ENCODE peak calls at places on chromosome 13, in four cellular contexts. One of them, this sample, is unnamed.

GRCh38 chr13:34655554-34655953 is 286.5 kb upstream of the NBEA start:
- DNase-seq in neuronal stem cell: no peak
- DNase-seq in H9: no peak
- DNase-seq in H1: no peak
- DNase-seq in this sample: no peak

GRCh38 chr13:98267080-98267912 is 90.2 kb upstream of the RNF113B start:
- DNase-seq in neuronal stem cell: no peak
- DNase-seq in H1: no peak
- DNase-seq in H9: no peak
- DNase-seq in this sample: peak; percentile 79

GRCh38 chr13:114131581-114132418 is 623 bp downstream of the RASA3 start:
- DNase-seq in H1: no peak
- DNase-seq in neuronal stem cell: no peak
- DNase-seq in H9: no peak
- DNase-seq in this sample: no peak

GRCh38 chr13:40334031-40334430 is 332.4 kb downstream of the FOXO1 start:
- DNase-seq in neuronal stem cell: no peak
- DNase-seq in H9: no peak
- DNase-seq in H1: no peak
- DNase-seq in this sample: no peak

GRCh38 chr13:113155982-113156655 is 2.3 kb upstream of the PROZ start:
- DNase-seq in H1: no peak
- DNase-seq in neuronal stem cell: no peak
- DNase-seq in H9: peak; percentile 8
- DNase-seq in this sample: no peak

GRCh38 chr13:99501952-99502310 is 659 bp downstream of the TM9SF2 start:
- DNase-seq in H1: no peak
- DNase-seq in neuronal stem cell: no peak
- DNase-seq in H9: no peak
- DNase-seq in this sample: peak; percentile 31

GRCh38 chr13:38824342-38824741 is 137.5 kb downstream of the FREM2 start:
- DNase-seq in H1: no peak
- DNase-seq in neuronal stem cell: no peak
- DNase-seq in H9: peak; percentile 40
- DNase-seq in this sample: no peak

GRCh38 chr13:40975441-40975840 is 43.7 kb downstream of the ELF1 start:
- DNase-seq in H1: no peak
- DNase-seq in neuronal stem cell: no peak
- DNase-seq in H9: no peak
- DNase-seq in this sample: no peak

GRCh38 chr13:31012285-31013024 is 80.0 kb downstream of the TEX26 start:
- DNase-seq in H9: peak; percentile 37
- DNase-seq in neuronal stem cell: no peak
- DNase-seq in H1: no peak
- DNase-seq in this sample: peak; percentile 46

GRCh38 chr13:61600360-61601033 is 184.8 kb upstream of the PCDH20 start:
- DNase-seq in H9: no peak
- DNase-seq in H1: no peak
- DNase-seq in neuronal stem cell: no peak
- DNase-seq in this sample: no peak

GRCh38 chr13:88919970-88920628 is 1248.9 kb downstream of the SLITRK5 start:
- DNase-seq in neuronal stem cell: no peak
- DNase-seq in H9: no peak
- DNase-seq in H1: no peak
- DNase-seq in this sample: no peak

GRCh38 chr13:92196566-92197256 is 798.3 kb downstream of the GPC5 start:
- DNase-seq in H9: no peak
- DNase-seq in neuronal stem cell: no peak
- DNase-seq in H1: no peak
- DNase-seq in this sample: peak; percentile 2

GRCh38 chr13:99258946-99259345 is 767 bp upstream of the GPR18 start:
- DNase-seq in H1: no peak
- DNase-seq in neuronal stem cell: no peak
- DNase-seq in H9: no peak
- DNase-seq in this sample: no peak

GRCh38 chr13:112768795-112769411 is 79.1 kb downstream of the ATP11A start:
- DNase-seq in H1: no peak
- DNase-seq in neuronal stem cell: no peak
- DNase-seq in H9: peak; percentile 31
- DNase-seq in this sample: no peak

GRCh38 chr13:69970521-69970920 is 137.1 kb upstream of the ATXN8OS start:
- DNase-seq in neuronal stem cell: no peak
- DNase-seq in H9: peak; percentile 26
- DNase-seq in H1: peak; percentile 1
- DNase-seq in this sample: no peak

GRCh38 chr13:20828540-20829364 is 55.0 kb upstream of the EEF1AKMT1 start:
- DNase-seq in neuronal stem cell: peak; percentile 43
- DNase-seq in H1: no peak
- DNase-seq in H9: no peak
- DNase-seq in this sample: peak; percentile 64

GRCh38 chr13:33353646-33354045 is 68.1 kb upstream of the STARD13 start:
- DNase-seq in H9: no peak
- DNase-seq in neuronal stem cell: no peak
- DNase-seq in H1: no peak
- DNase-seq in this sample: no peak

GRCh38 chr13:48831248-48831647 is 144.5 kb upstream of the FNDC3A start:
- DNase-seq in neuronal stem cell: no peak
- DNase-seq in H9: no peak
- DNase-seq in H1: no peak
- DNase-seq in this sample: peak; percentile 31

GRCh38 chr13:107119989-107120881 is 552.3 kb upstream of the ARGLU1 start:
- DNase-seq in neuronal stem cell: no peak
- DNase-seq in H1: no peak
- DNase-seq in H9: no peak
- DNase-seq in this sample: no peak

GRCh38 chr13:96089749-96090239 is at the start of gene HS6ST3:
- DNase-seq in H1: peak; percentile 38
- DNase-seq in H9: peak; percentile 79
- DNase-seq in neuronal stem cell: peak; percentile 57
- DNase-seq in this sample: no peak

GRCh38 chr13:77555246-77555645 is 19.7 kb downstream of the SCEL start:
- DNase-seq in H1: no peak
- DNase-seq in H9: no peak
- DNase-seq in neuronal stem cell: no peak
- DNase-seq in this sample: no peak

GRCh38 chr13:112066624-112067004 is 335 bp upstream of the SOX1 start:
- DNase-seq in neuronal stem cell: peak; percentile 88
- DNase-seq in H9: peak; percentile 91
- DNase-seq in H1: no peak
- DNase-seq in this sample: no peak

GRCh38 chr13:53513199-53513598 is 484.6 kb downstream of the OLFM4 start:
- DNase-seq in H1: no peak
- DNase-seq in neuronal stem cell: no peak
- DNase-seq in H9: no peak
- DNase-seq in this sample: no peak

GRCh38 chr13:37427843-37428494 is 170.6 kb downstream of the POSTN start:
- DNase-seq in H1: no peak
- DNase-seq in neuronal stem cell: no peak
- DNase-seq in H9: no peak
- DNase-seq in this sample: no peak

GRCh38 chr13:91203430-91203829 is 144.1 kb upstream of the MIR17HG start:
- DNase-seq in neuronal stem cell: no peak
- DNase-seq in H1: no peak
- DNase-seq in H9: no peak
- DNase-seq in this sample: no peak

GRCh38 chr13:24923305-24923640 is 159.3 kb downstream of the RNF17 start:
- DNase-seq in H1: no peak
- DNase-seq in H9: no peak
- DNase-seq in neuronal stem cell: no peak
- DNase-seq in this sample: peak; percentile 75

GRCh38 chr13:99972190-99972731 is 694 bp upstream of the ZIC5 start:
- DNase-seq in neuronal stem cell: no peak
- DNase-seq in H1: no peak
- DNase-seq in H9: peak; percentile 43
- DNase-seq in this sample: no peak

GRCh38 chr13:66347718-66348117 is 882.4 kb downstream of the PCDH9 start:
- DNase-seq in H9: no peak
- DNase-seq in H1: no peak
- DNase-seq in neuronal stem cell: no peak
- DNase-seq in this sample: peak; percentile 31

GRCh38 chr13:113862766-113863510 is 938 bp downstream of the GAS6 start:
- DNase-seq in H1: no peak
- DNase-seq in neuronal stem cell: no peak
- DNase-seq in H9: peak; percentile 60
- DNase-seq in this sample: no peak

GRCh38 chr13:61880576-61881283 is 465.1 kb upstream of the PCDH20 start:
- DNase-seq in neuronal stem cell: no peak
- DNase-seq in H9: peak; percentile 58
- DNase-seq in H1: peak; percentile 27
- DNase-seq in this sample: peak; percentile 5

GRCh38 chr13:48431987-48432615 is 19.2 kb upstream of the LPAR6 start:
- DNase-seq in H9: no peak
- DNase-seq in H1: no peak
- DNase-seq in neuronal stem cell: no peak
- DNase-seq in this sample: no peak

GRCh38 chr13:81664872-81665271 is 1323.9 kb upstream of the SPRY2 start:
- DNase-seq in H1: no peak
- DNase-seq in H9: no peak
- DNase-seq in neuronal stem cell: no peak
- DNase-seq in this sample: no peak

GRCh38 chr13:75129331-75129730 is 352.6 kb downstream of the TBC1D4 start:
- DNase-seq in H9: no peak
- DNase-seq in H1: no peak
- DNase-seq in neuronal stem cell: no peak
- DNase-seq in this sample: no peak

GRCh38 chr13:23850134-23850533 is 39.1 kb downstream of the MIPEP start:
- DNase-seq in H9: no peak
- DNase-seq in H1: no peak
- DNase-seq in neuronal stem cell: no peak
- DNase-seq in this sample: no peak

GRCh38 chr13:23851106-23851505 is 38.1 kb downstream of the MIPEP start:
- DNase-seq in H1: no peak
- DNase-seq in H9: no peak
- DNase-seq in neuronal stem cell: no peak
- DNase-seq in this sample: peak; percentile 24

GRCh38 chr13:23849670-23850069 is 39.5 kb downstream of the MIPEP start:
- DNase-seq in H9: no peak
- DNase-seq in H1: no peak
- DNase-seq in neuronal stem cell: no peak
- DNase-seq in this sample: no peak

GRCh38 chr13:23855360-23855759 is 33.8 kb downstream of the MIPEP start:
- DNase-seq in neuronal stem cell: no peak
- DNase-seq in H1: no peak
- DNase-seq in H9: no peak
- DNase-seq in this sample: no peak

GRCh38 chr13:23852351-23852750 is 36.8 kb downstream of the MIPEP start:
- DNase-seq in H1: no peak
- DNase-seq in neuronal stem cell: no peak
- DNase-seq in H9: no peak
- DNase-seq in this sample: no peak
- H3K9me3 ChIP-seq in H1: no peaks in the 10 kb centered on the region
- H3K9me3 ChIP-seq in neuronal stem cell: no peaks in the 10 kb centered on the region
- H3K9me3 ChIP-seq in H9: no peaks in the 10 kb centered on the region
- H3K9me3 ChIP-seq in this sample: no peaks in the 10 kb centered on the region

DNA sequence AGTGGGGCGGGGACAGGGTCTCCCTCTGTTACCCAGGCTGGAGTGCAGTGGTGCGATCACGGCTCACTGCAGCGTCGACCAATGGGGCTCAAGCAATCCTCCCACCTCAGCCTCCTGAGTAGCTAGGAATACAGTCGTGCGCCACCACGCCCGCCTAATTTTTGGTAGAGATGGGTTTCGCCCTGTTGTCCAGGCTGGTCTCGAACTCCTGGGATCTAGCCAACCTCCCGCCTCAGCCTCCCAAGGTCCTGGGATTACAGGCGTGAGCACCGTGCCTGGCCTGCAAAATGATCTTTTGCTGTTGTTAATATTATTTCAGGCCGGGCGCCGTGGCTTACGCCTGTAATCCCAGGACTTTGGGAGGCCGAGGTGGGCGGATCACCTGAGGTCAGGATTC is 621 bp upstream of the TGDS start:
- DNase-seq in H9: no peak
- DNase-seq in neuronal stem cell: no peak
- DNase-seq in H1: no peak
- DNase-seq in this sample: no peak
- H4K91ac ChIP-seq in H9: no peak overlapping the region
- H4K91ac ChIP-seq in neuronal stem cell: no peak overlapping the region
- H4K91ac ChIP-seq in H1: no peak overlapping the region
- H4K91ac ChIP-seq in this sample: no peak overlapping the region

DNA sequence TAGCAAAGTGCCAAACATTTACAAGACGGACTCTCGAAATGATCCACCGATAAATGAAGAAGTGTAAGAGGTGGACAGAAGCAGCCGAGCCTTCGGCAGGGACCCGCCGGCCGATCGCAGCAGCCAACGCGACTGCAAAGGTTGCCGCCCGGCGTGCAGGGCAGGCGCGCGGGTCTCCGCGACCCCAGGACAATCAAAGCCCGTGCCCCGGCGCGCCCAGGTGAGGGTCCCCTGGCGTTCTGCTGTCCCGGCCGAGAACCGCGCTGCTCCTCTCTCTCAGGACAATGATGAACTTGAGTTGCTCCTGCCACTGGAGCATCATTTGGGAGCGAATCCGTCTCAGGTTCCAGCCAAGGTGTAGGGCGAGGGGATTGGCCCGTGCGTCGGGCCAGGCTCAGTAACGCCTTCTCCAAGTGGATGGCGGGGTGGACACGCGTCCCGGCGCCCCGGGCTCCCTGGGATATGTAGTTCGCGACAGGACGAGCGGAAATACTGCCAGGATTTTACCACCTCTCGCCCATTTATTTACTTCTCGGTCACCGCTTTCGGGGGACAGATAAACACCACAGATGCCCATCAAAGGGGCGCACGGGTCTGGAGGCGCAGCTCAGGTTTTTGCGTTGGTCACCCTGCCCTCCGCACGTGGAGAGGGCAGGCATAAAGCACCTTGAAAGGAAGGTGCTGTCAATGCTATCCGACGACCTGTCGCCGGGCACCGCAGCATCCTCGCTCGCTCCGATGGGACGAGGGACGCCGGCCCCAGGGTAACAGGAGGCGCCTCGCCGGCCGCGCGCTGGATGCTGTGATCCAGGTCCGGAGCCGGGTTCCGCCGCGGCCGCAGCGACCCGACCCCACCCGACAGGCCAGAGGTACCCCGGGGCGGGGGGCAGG is at the start of the genes BIVM and POGLUT2:
- DNase-seq in neuronal stem cell: peak; percentile 86
- DNase-seq in H1: peak; percentile 85
- DNase-seq in H9: peak; percentile 96
- DNase-seq in this sample: peak; percentile 91
- H2BK5ac ChIP-seq in neuronal stem cell: no peak within 1 kb of the TSS
- H2BK5ac ChIP-seq in H1: no peak within 1 kb of the TSS
- H2BK5ac ChIP-seq in H9: no peak within 1 kb of the TSS
- H2BK5ac ChIP-seq in this sample: peak within 1 kb of the TSS; percentile 77

GRCh38 chr13:50626031-50626643 is 217.4 kb downstream of the DLEU7 start:
- DNase-seq in H1: no peak
- DNase-seq in H9: no peak
- DNase-seq in neuronal stem cell: no peak
- DNase-seq in this sample: no peak
- H3K9me3 ChIP-seq in H1: no peaks in the 10 kb centered on the region
- H3K9me3 ChIP-seq in H9: no peaks in the 10 kb centered on the region
- H3K9me3 ChIP-seq in neuronal stem cell: no peaks in the 10 kb centered on the region
- H3K9me3 ChIP-seq in this sample: no peaks in the 10 kb centered on the region

DNA sequence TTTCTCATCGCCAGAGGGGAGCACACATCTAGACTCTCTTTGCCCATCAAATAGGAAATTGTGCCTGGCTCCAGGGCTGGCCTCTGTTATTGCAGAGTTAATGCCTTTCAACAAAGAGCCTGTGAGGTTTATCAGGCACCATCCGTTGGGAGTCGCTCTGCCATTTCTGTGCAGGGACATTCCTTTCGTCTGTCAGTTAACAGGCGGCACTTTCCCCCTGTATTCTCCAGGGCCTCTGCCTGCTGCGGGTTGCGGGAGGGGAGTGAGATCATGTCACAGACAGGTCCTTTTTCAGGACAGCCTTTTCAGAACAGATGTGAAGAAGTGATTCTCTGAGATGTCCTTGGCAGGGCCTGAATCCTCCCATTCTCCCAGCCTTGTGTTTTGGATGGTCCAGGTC is 14.8 kb downstream of the SERP2 start:
- DNase-seq in H9: no peak
- DNase-seq in neuronal stem cell: no peak
- DNase-seq in H1: no peak
- DNase-seq in this sample: no peak
- H4K91ac ChIP-seq in H9: no peak overlapping the region
- H4K91ac ChIP-seq in neuronal stem cell: no peak overlapping the region
- H4K91ac ChIP-seq in H1: no peak overlapping the region
- H4K91ac ChIP-seq in this sample: no peak overlapping the region

This sample was measured in IMR-90.